ENCODE peak calls at places on chromosomes 11 and 22, in four cellular contexts. O is left ventricle myocardium inferior, S is AG09319, P is dorsolateral prefrontal cortex. W is an unnamed sample.

GRCh38 chr22:30167327-30167726 is 79.2 kb downstream of the LIF start:
- DNase-seq in P (no peak), O (no peak), S (no peak), W (no peak)

GRCh38 chr22:50102946-50103345 is 13.1 kb downstream of the MOV10L1 start:
- DNase-seq in P (no peak), S (no peak), O (no peak), W (no peak)

GRCh38 chr22:44292007-44292370 is 20.8 kb downstream of the SHISAL1 start:
- DNase-seq in O (no peak), P (no peak), S (no peak), W (no peak)

GRCh38 chr22:19885841-19886592 is 31.3 kb upstream of the GNB1L start:
- DNase-seq in S (no peak), O (no peak), P (no peak), W (no peak)

GRCh38 chr11:35083181-35084061 is 55.5 kb upstream of the CD44 start:
- DNase-seq in S (peak), O (peak), P (peak), W (no peak)

GRCh38 chr11:67195971-67196418 is 70.3 kb upstream of the GRK2 start:
- DNase-seq in O (no peak), S (peak), P (no peak), W (no peak)

GRCh38 chr11:114208371-114208770 is 87.8 kb upstream of the NNMT start:
- DNase-seq in S (no peak), P (no peak), O (no peak), W (no peak)

GRCh38 chr11:57460017-57460755 is at the start of gene RTN4RL2:
- DNase-seq in P (peak), O (peak), S (no peak), W (peak)

GRCh38 chr22:31211862-31212730 is at the start of gene LIMK2:
- DNase-seq in O (peak), S (no peak), P (peak), W (peak)

GRCh38 chr11:35911616-35912165 is 32.2 kb upstream of the LDLRAD3 start:
- DNase-seq in S (no peak), P (no peak), O (no peak), W (no peak)

GRCh38 chr22:25057013-25057881 is 104.7 kb downstream of the KIAA1671 start:
- DNase-seq in P (peak), O (peak), S (no peak), W (peak)

GRCh38 chr11:133541331-133542095 is 9.2 kb upstream of the OPCML start:
- DNase-seq in S (no peak), O (no peak), P (no peak), W (peak)

GRCh38 chr11:128522063-128522942 is 65.1 kb downstream of the ETS1 start:
- DNase-seq in P (peak), S (peak), O (peak), W (peak)

GRCh38 chr22:43230983-43231723 is 44.2 kb upstream of the TTLL12 start:
- DNase-seq in S (no peak), P (peak), O (peak), W (peak)

GRCh38 chr11:117073539-117073938 is 24.7 kb downstream of the SIK3 start:
- DNase-seq in P (no peak), S (no peak), O (no peak), W (no peak)

GRCh38 chr11:61162092-61162935 is 1.1 kb upstream of the VPS37C start:
- DNase-seq in P (peak), S (no peak), O (no peak), W (no peak)

GRCh38 chr22:27329966-27330645 is 471.4 kb downstream of the MN1 start:
- DNase-seq in S (no peak), O (no peak), P (no peak), W (no peak)

GRCh38 chr11:69148806-69149205 is 6.9 kb upstream of the SMIM38 start:
- DNase-seq in P (no peak), S (no peak), O (no peak), W (no peak)

GRCh38 chr22:36330655-36331305 is 57.0 kb downstream of the MYH9 start:
- DNase-seq in P (no peak), O (peak), S (no peak), W (no peak)

GRCh38 chr22:44260216-44261035 is 52.3 kb downstream of the SHISAL1 start:
- DNase-seq in S (no peak), O (no peak), P (no peak), W (no peak)

GRCh38 chr11:68541983-68542382 is 81.4 kb downstream of the PPP6R3 start:
- DNase-seq in S (no peak), P (no peak), O (no peak), W (no peak)

GRCh38 chr11:59614277-59615131 is 1.1 kb downstream of the OSBP start:
- DNase-seq in O (no peak), P (no peak), S (no peak), W (no peak)

GRCh38 chr11:113481226-113481625 is 6.0 kb upstream of the DRD2 start:
- DNase-seq in O (no peak), S (no peak), P (no peak), W (no peak)

GRCh38 chr22:40323681-40324083 is 22.6 kb upstream of the ADSL start:
- DNase-seq in P (no peak), O (no peak), S (no peak), W (no peak)

GRCh38 chr11:85029964-85030363 is 597.2 kb downstream of the DLG2 start:
- DNase-seq in P (no peak), O (no peak), S (no peak), W (no peak)

GRCh38 chr11:129115652-129116585 is 76.2 kb downstream of the ARHGAP32 start:
- DNase-seq in P (no peak), S (peak), O (no peak), W (no peak)

GRCh38 chr11:1839924-1840779 is 1.4 kb downstream of the TNNI2 start:
- DNase-seq in O (peak), S (no peak), P (no peak), W (no peak)

GRCh38 chr11:14773755-14774154 is 118.3 kb downstream of the CYP2R1 start:
- DNase-seq in S (no peak), P (no peak), O (no peak), W (no peak)
- TF ChIP-seq CTCF in S (no peak), P (no peak), O (peak), W (peak)

DNA sequence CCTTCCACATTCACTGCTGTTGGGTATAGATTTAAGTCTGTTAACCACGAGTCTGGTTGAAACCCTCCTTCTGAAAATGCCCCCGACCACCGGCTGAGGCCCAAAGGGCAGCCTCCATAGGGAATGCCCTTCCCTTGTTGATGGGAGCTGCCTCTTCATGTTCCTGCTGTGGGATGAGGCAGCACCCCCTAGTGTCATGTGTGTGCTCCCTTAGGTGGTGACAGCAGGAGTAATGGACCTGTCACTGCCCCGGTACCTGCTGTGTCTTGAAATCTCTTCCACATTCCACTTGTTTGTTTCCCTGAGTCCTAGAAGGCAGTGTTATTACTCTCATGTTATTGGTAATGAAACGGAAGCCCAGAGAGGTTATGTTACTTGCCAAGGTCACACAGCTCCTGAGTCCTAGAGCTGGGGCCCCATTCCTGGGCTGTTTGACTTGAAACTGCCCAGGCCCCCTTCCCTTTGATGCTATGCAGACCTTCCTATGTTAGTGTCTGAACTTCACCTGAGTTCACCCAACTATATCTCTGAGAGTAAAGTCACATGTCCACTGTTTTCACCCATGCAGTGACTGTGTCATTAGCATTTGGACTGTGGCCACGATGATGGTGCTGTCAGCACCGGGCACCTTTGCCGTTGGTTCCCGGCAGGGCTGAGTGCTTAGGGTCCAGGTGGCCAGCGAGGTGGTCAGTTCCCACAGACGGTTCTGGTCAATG is 234.3 kb downstream of the TBC1D22A start:
- DNase-seq in P (no peak), S (no peak), O (no peak), W (no peak)
- TF ChIP-seq CTCF in P (no peak), S (no peak), O (peak), W (no peak)

GRCh38 chr11:79902493-79902892 is 461.7 kb upstream of the TENM4 start:
- DNase-seq in S (no peak), P (no peak), O (no peak), W (no peak)

GRCh38 chr11:79906189-79906588 is 465.4 kb upstream of the TENM4 start:
- DNase-seq in S (no peak), P (no peak), O (no peak), W (no peak)
- TF ChIP-seq CTCF in S (no peak), P (no peak), O (no peak), W (no peak)

DNA sequence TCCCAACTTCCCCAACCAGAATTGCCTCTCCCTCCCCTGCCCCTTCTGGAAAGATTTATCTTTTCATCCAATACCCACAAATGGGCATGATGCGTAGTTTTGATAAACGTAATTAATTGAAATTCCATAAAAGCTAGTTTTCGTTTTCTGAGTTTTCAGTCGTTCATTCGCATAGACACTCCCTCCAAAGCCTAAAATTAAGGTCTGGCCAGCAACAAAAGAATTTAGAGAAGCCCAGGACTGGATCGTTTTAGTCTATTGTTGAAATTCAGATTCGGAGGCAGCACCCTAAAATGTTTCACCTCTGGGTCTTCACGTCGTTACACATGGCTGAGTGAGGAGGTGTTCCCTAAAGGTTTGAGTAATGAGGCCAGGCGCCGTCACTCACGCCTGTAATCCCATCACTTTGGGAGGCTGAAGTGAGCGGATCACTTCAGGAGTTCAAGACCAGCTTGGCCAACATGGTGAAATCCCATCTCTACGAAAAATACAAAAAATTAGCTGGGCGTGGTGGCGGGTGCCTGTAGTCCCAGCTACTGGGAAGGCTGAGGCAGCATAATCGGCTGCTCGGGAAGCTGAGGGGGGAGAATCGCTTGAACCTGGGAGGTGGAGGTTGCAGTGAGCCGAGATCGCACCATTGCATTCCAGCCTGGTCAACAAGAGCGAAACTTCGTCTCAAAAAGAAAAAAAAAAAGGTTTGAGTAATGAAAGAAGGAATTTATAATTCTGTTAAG is 589 bp upstream of the NDUFC2 start:
- DNase-seq in P (no peak), O (no peak), S (no peak), W (no peak)
- TF ChIP-seq CTCF in P (peak), O (no peak), S (no peak), W (no peak)

GRCh38 chr22:47168900-47169800 is 406.7 kb downstream of the TBC1D22A start:
- DNase-seq in O (no peak), P (no peak), S (no peak), W (no peak)
- TF ChIP-seq CTCF in O (peak), P (no peak), S (peak), W (no peak)

GRCh38 chr11:75225794-75226193 is 14.8 kb upstream of the TPBGL start:
- DNase-seq in P (no peak), O (no peak), S (no peak), W (no peak)

GRCh38 chr11:75219869-75220268 is 20.7 kb upstream of the TPBGL start:
- DNase-seq in P (no peak), O (no peak), S (no peak), W (no peak)

GRCh38 chr11:75229466-75229865 is 11.1 kb upstream of the TPBGL start:
- DNase-seq in O (no peak), S (no peak), P (no peak), W (no peak)

GRCh38 chr11:75223954-75224643 is 16.5 kb upstream of the TPBGL start:
- DNase-seq in P (no peak), S (no peak), O (no peak), W (no peak)
- TF ChIP-seq CTCF in P (no peak), S (no peak), O (no peak), W (no peak)

DNA sequence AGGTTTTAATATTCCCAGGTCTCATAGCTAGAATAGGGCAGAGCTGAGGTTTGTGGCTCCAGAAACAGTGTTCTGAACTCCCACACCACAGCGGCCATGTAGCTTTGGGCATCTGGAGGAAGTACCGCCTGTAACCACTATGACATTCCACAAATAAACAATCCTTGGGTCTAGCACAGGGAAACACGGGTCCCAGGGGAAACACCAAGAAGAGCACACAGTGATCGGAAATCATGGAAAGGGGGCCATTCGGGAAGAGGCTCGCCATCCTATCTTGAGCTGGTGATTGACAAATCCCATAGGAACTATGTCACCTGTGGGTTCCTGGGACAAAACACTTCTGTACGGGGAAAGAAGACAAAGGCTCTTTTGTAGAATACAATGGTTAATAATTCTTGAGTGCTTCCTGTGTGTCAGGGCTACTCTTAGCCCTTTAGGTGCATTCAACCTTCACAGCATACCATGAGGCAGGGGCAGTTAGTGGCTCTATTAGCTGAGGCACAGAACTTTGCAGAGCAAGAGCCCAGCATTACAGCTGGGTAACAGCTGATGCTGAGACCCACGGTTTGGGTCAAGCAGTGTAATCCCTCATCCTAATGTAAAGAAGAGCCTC is 514.2 kb downstream of the NTM start:
- DNase-seq in S (no peak), O (no peak), P (no peak), W (no peak)
- TF ChIP-seq CTCF in S (no peak), O (no peak), P (no peak), W (no peak)

DNA sequence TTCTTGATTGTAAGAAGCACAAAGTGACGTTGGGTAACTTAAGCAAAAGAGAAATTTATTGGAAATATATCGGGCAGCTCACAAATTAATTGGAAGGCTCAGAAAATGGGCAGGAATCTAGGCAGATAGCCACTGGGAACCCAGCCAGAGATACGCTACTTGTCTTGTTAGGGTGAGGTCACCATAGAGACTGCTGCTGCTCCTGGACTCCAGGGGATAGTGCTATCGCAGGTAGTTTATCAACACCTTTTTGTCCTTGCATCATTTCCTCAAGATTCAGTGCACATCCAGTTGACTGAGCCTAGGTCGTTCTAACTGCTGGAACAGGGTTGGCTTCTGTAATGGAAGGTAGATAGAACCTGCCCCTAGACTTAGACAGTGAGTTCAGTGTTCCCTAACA is 19.6 kb downstream of the AMOTL1 start:
- DNase-seq in O (no peak), P (no peak), S (no peak), W (no peak)
- TF ChIP-seq CTCF in O (no peak), P (no peak), S (no peak), W (no peak)

GRCh38 chr11:78921517-78921916 is 346.9 kb upstream of the NARS2 start:
- DNase-seq in O (no peak), S (no peak), P (no peak), W (no peak)

GRCh38 chr11:78920329-78920728 is 345.7 kb upstream of the NARS2 start:
- DNase-seq in S (no peak), O (no peak), P (no peak), W (no peak)

GRCh38 chr11:78914503-78914902 is 339.8 kb upstream of the NARS2 start:
- DNase-seq in P (no peak), O (no peak), S (no peak), W (no peak)

GRCh38 chr11:78912778-78913177 is 338.1 kb upstream of the NARS2 start:
- DNase-seq in S (no peak), O (no peak), P (no peak), W (no peak)

DNA sequence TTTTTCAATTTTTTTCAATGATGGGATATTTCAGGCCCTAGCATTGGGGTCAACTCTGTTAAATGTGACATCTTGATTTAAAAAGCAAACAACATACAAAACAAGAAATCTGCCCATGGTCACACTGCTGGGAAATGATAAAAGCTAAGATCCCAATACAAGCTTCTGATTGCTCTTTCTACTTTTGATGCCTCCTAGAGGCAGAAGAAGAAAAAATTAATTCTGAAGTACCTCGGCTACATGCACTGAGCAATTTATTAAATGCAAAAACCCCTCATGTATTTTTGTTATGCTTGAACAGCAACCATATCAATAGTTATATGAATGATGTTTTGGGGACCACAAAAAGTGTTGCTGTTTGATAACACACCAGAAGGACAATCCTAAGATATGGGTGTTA is 342.1 kb upstream of the NARS2 start:
- DNase-seq in S (no peak), P (no peak), O (no peak), W (no peak)
- TF ChIP-seq CTCF in S (peak), P (no peak), O (no peak), W (no peak)

DNA sequence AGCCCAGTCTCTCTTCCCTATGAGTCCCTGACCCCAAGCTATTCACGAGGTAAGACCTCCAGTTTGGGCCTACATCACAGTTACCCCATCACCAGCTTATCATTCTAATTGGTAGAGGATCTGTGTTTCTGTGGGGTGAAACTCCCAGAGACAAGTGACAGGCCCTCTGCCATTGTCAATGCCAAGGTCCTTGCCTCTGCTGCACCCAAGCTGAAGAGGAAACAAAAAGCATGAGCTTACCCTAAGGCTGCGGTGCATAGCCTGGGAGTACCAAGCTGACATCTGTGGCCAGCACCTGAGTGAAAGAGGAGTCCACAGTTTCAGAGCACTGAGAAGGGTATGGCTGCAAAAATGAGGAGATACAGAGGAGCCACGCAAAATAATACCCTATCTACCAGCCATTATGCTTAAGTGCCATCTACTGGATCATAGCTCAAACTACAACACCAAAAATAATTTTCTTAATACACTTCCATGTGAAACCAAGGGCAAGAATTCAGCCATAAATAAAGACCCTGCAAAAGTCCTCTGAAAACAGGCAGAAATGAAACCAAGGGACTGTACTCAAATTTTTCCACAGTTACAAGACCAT is 62.3 kb upstream of the ANO5 start:
- DNase-seq in P (no peak), S (no peak), O (no peak), W (no peak)
- TF ChIP-seq CTCF in P (peak), S (peak), O (peak), W (peak)